ENCODE peak calls at places on chromosomes 16 and 17, in four cellular contexts. One of them, this sample, is unnamed.

GRCh38 chr17:80712089-80712488 is 167.5 kb downstream of the RPTOR start:
- DNase-seq in fibroblast of mammary gland: no peak
- DNase-seq in heart right ventricle: no peak
- DNase-seq in A549: no peak
- DNase-seq in this sample: no peak

GRCh38 chr17:70636517-70637133 is 467.3 kb downstream of the KCNJ2 start:
- DNase-seq in fibroblast of mammary gland: peak; percentile 49
- DNase-seq in heart right ventricle: no peak
- DNase-seq in A549: peak; percentile 44
- DNase-seq in this sample: peak; percentile 16

GRCh38 chr16:14364386-14365199 is 265.5 kb downstream of the PARN start:
- DNase-seq in fibroblast of mammary gland: peak; percentile 68
- DNase-seq in heart right ventricle: no peak
- DNase-seq in A549: peak; percentile 92
- DNase-seq in this sample: no peak

GRCh38 chr17:70582777-70583176 is 413.4 kb downstream of the KCNJ2 start:
- DNase-seq in fibroblast of mammary gland: no peak
- DNase-seq in heart right ventricle: no peak
- DNase-seq in A549: no peak
- DNase-seq in this sample: no peak

GRCh38 chr17:16199093-16199492 is 16.2 kb downstream of the NCOR1 start:
- DNase-seq in fibroblast of mammary gland: no peak
- DNase-seq in heart right ventricle: no peak
- DNase-seq in A549: no peak
- DNase-seq in this sample: peak; percentile 5

GRCh38 chr17:2275722-2276121 is 27.9 kb downstream of the SMG6 start:
- DNase-seq in fibroblast of mammary gland: no peak
- DNase-seq in heart right ventricle: no peak
- DNase-seq in A549: no peak
- DNase-seq in this sample: no peak

GRCh38 chr16:53754938-53755910 is 51.3 kb downstream of the FTO start:
- DNase-seq in fibroblast of mammary gland: peak; percentile 83
- DNase-seq in heart right ventricle: no peak
- DNase-seq in A549: no peak
- DNase-seq in this sample: no peak

GRCh38 chr17:70857351-70857750 is 688.0 kb downstream of the KCNJ2 start:
- DNase-seq in fibroblast of mammary gland: no peak
- DNase-seq in heart right ventricle: no peak
- DNase-seq in A549: no peak
- DNase-seq in this sample: no peak

GRCh38 chr16:62752837-62753236 is 716.6 kb upstream of the CDH8 start:
- DNase-seq in fibroblast of mammary gland: no peak
- DNase-seq in heart right ventricle: no peak
- DNase-seq in A549: no peak
- DNase-seq in this sample: no peak

GRCh38 chr16:26391833-26392232 is 674.9 kb upstream of the C16orf82 start:
- DNase-seq in fibroblast of mammary gland: no peak
- DNase-seq in heart right ventricle: no peak
- DNase-seq in A549: no peak
- DNase-seq in this sample: no peak

GRCh38 chr17:58302919-58303551 is 22.3 kb upstream of the MPO start:
- DNase-seq in fibroblast of mammary gland: no peak
- DNase-seq in heart right ventricle: no peak
- DNase-seq in A549: no peak
- DNase-seq in this sample: no peak

GRCh38 chr16:84247844-84248243 is 8.0 kb upstream of the KCNG4 start:
- DNase-seq in fibroblast of mammary gland: no peak
- DNase-seq in heart right ventricle: no peak
- DNase-seq in A549: no peak
- DNase-seq in this sample: no peak

GRCh38 chr17:45432405-45433113 is at the start of gene ARHGAP27:
- DNase-seq in fibroblast of mammary gland: peak; percentile 10
- DNase-seq in heart right ventricle: peak; percentile 77
- DNase-seq in A549: no peak
- DNase-seq in this sample: no peak

GRCh38 chr17:2025622-2026309 is 632 bp upstream of the RTN4RL1 start:
- DNase-seq in fibroblast of mammary gland: peak; percentile 65
- DNase-seq in heart right ventricle: peak; percentile 78
- DNase-seq in A549: peak; percentile 97
- DNase-seq in this sample: no peak

GRCh38 chr16:8859913-8860881 is 8.6 kb downstream of the CARHSP1 start:
- DNase-seq in fibroblast of mammary gland: peak; percentile 64
- DNase-seq in heart right ventricle: no peak
- DNase-seq in A549: no peak
- DNase-seq in this sample: no peak

GRCh38 chr17:50807014-50807413 is 28.4 kb upstream of the WFIKKN2 start:
- DNase-seq in fibroblast of mammary gland: no peak
- DNase-seq in heart right ventricle: no peak
- DNase-seq in A549: no peak
- DNase-seq in this sample: no peak

GRCh38 chr17:2309338-2310143 is 5.8 kb downstream of the SRR start:
- DNase-seq in fibroblast of mammary gland: peak; percentile 14
- DNase-seq in heart right ventricle: no peak
- DNase-seq in A549: no peak
- DNase-seq in this sample: no peak

GRCh38 chr17:79192503-79193500 is 118.2 kb downstream of the ENGASE start:
- DNase-seq in fibroblast of mammary gland: peak; percentile 12
- DNase-seq in heart right ventricle: peak; percentile 48
- DNase-seq in A549: peak; percentile 42
- DNase-seq in this sample: no peak

DNA sequence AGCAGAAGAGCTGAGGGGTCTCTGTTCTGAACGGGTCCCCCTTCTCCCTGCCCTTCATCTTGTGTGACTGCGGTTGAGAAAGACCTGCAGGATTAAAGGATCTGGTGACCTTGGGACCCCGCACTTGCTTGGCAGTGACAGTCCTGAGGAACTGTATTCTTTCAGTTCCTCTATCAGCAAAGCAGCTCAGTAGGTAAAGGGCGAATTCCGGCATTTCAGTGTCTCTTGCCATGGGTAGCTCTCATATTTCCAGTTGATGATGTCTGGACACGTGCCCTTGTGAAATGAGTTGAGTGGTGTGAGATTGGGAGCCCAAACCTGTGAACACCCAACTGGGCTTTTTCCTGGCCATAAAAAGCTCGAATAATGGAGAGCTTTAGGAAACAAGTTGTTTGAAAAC is 135.7 kb downstream of the PRKCA start:
- DNase-seq in fibroblast of mammary gland: no peak
- DNase-seq in heart right ventricle: no peak
- DNase-seq in A549: no peak
- DNase-seq in this sample: no peak
- H3K4me3 ChIP-seq in fibroblast of mammary gland: no peak overlapping the region
- H3K4me3 ChIP-seq in heart right ventricle: no peak overlapping the region
- H3K4me3 ChIP-seq in A549: no peak overlapping the region
- H3K4me3 ChIP-seq in this sample: no peak overlapping the region

DNA sequence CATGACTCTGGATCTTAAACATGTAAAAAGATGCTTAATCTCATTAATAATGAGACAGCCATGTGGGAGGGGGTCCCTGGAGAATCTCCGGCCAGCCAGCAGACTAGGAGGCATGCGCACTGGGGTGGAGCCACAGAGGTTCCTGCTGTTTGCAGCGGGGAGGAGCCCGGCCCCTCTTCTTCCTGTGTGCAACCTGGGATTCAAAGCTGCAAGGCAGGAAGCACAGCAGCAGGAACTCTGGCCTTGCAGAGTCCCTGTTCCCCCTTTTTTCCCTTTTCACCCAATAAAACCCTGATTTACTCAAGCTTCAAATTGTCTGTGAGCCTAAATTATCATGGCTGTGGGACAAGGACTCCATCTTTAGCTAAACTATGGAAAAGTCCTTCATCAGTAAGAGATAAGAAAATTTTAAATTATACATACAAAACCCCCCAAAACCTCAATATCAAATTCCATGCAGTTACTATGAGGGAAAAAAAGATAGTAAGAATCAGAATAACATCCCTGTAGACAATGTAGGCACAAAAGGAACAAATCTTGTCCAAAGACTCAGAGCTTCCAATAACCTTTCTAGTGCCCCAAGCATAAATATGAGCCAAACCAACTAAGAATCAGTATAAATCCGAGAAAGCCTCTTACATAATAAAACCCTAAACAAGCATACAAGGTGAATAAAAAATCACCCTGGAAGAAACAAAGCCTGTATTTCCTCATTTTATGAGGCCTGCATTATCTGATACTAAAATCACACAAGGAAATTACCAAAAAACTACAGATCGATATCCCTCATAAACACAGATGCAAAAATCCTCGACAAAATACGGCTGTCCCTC is 12.1 kb downstream of the CFDP1 start:
- DNase-seq in fibroblast of mammary gland: peak; percentile 80
- DNase-seq in heart right ventricle: peak; percentile 82
- DNase-seq in A549: no peak
- DNase-seq in this sample: peak; percentile 47
- H3K4me3 ChIP-seq in fibroblast of mammary gland: no peak overlapping the region
- H3K4me3 ChIP-seq in heart right ventricle: peak overlapping the region; percentile 14
- H3K4me3 ChIP-seq in A549: no peak overlapping the region
- H3K4me3 ChIP-seq in this sample: no peak overlapping the region

DNA sequence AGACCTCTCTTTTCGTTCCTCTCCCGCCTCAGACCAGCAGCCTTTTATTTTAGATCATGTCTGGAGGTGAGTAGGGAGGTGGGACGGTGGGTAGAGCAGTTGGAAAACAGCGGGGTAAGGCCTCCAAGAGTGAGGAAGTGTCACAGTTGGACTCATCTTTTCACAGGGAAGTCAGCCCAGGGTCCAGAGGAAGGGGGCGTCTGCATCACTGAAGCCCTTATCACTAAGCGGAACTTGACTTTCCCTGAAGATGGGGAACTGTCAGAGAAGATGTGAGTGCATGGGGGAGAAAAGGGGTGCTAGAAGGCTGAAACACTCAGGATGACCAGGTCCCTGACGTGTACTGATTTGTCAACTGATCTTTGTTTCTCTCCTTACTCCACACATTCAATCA is 461 bp downstream of the LRRC46 start:
- DNase-seq in fibroblast of mammary gland: no peak
- DNase-seq in heart right ventricle: no peak
- DNase-seq in A549: no peak
- DNase-seq in this sample: no peak
- H3K4me3 ChIP-seq in fibroblast of mammary gland: peak overlapping the region; percentile 98
- H3K4me3 ChIP-seq in heart right ventricle: peak overlapping the region; percentile 80
- H3K4me3 ChIP-seq in A549: peak overlapping the region; percentile 60
- H3K4me3 ChIP-seq in this sample: no peak overlapping the region

DNA sequence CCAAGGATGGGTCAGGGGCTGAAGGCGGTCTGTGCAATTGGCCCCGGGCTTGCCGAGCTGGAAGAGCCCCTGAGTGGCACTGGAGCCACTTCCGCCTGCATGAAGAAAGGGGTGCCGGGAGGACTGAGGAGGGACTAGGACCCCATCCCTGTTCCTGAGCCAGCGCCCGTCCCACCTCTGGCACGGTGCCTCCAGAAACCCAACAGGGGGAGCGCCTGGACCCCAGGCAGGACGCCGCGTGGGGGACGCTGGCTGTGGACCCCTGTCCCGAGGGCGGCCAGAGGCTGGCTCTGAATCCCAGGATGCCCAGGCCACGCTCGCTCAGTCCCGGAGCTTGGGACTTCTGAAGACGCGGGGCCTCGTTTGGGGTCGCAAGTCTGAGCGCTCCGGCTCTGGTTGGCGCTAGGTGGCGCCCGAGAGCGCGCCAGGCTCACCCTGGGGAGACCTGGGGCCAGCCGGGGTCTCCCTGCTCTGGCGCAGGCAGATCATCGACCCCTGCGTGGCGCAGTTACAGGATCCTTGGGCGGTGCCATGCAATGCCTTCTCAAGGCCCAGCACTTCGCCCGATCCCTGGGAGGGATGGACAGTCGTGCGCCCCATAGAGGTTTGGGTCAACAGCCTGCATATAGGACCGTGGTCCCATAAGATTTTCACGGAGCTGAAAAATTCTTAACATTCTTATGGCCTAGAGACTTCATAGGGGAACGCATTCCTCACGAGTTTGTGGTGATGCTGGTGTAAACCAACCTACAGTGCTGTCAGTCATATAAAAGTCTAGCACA is 58.5 kb upstream of the CREBBP start:
- DNase-seq in fibroblast of mammary gland: no peak
- DNase-seq in heart right ventricle: peak; percentile 72
- DNase-seq in A549: peak; percentile 86
- DNase-seq in this sample: peak; percentile 77
- H3K4me3 ChIP-seq in fibroblast of mammary gland: peak overlapping the region; percentile 53
- H3K4me3 ChIP-seq in heart right ventricle: peak overlapping the region; percentile 67
- H3K4me3 ChIP-seq in A549: peak overlapping the region; percentile 46
- H3K4me3 ChIP-seq in this sample: peak overlapping the region; percentile 7

GRCh38 chr17:78182504-78182903 is 4.3 kb downstream of the TK1 start:
- DNase-seq in fibroblast of mammary gland: no peak
- DNase-seq in heart right ventricle: no peak
- DNase-seq in A549: no peak
- DNase-seq in this sample: no peak

GRCh38 chr17:78185981-78186688 is 717 bp downstream of the TK1 start:
- DNase-seq in fibroblast of mammary gland: peak; percentile 44
- DNase-seq in heart right ventricle: peak; percentile 47
- DNase-seq in A549: peak; percentile 73
- DNase-seq in this sample: no peak

GRCh38 chr17:78186689-78187595 is at the start of the genes AFMID and TK1:
- DNase-seq in fibroblast of mammary gland: peak; percentile 95
- DNase-seq in heart right ventricle: peak; percentile 98
- DNase-seq in A549: peak; percentile 100
- DNase-seq in this sample: peak; percentile 92

GRCh38 chr17:78184311-78184710 is 2.5 kb downstream of the TK1 start:
- DNase-seq in fibroblast of mammary gland: no peak
- DNase-seq in heart right ventricle: no peak
- DNase-seq in A549: no peak
- DNase-seq in this sample: no peak

DNA sequence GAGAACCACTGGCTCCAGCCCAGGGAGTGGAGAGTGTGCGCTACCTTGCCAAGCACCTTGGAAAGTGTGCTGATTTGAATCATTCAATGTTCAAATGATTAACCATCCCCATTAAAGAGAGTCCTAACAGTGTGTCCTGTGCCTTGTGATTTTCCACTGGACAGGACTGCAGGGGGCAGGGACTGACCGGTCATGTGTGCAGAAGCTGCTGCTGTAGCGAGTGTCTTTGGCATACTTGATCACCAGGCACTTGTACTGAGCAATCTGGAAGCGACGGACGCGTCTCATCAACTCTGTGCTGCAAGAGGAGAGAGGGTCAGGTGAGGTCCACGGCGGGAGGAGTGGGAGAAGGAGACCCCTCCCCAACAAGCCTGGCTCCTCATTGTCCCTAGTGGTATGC is 2.0 kb downstream of the TK1 start:
- DNase-seq in fibroblast of mammary gland: no peak
- DNase-seq in heart right ventricle: no peak
- DNase-seq in A549: no peak
- DNase-seq in this sample: no peak
- H3K4me3 ChIP-seq in fibroblast of mammary gland: no peak overlapping the region
- H3K4me3 ChIP-seq in heart right ventricle: no peak overlapping the region
- H3K4me3 ChIP-seq in A549: no peak overlapping the region
- H3K4me3 ChIP-seq in this sample: no peak overlapping the region

GRCh38 chr17:36001109-36001735 is at the start of gene CCL15:
- DNase-seq in fibroblast of mammary gland: no peak
- DNase-seq in heart right ventricle: no peak
- DNase-seq in A549: no peak
- DNase-seq in this sample: no peak
- H3K4me3 ChIP-seq in fibroblast of mammary gland: no peak within 1 kb of the TSS
- H3K4me3 ChIP-seq in heart right ventricle: no peak within 1 kb of the TSS
- H3K4me3 ChIP-seq in A549: no peak within 1 kb of the TSS
- H3K4me3 ChIP-seq in this sample: no peak within 1 kb of the TSS

GRCh38 chr17:34614698-34615097 is 35.3 kb downstream of the TMEM132E start:
- DNase-seq in fibroblast of mammary gland: no peak
- DNase-seq in heart right ventricle: no peak
- DNase-seq in A549: no peak
- DNase-seq in this sample: no peak
- H3K4me3 ChIP-seq in fibroblast of mammary gland: no peak overlapping the region
- H3K4me3 ChIP-seq in heart right ventricle: no peak overlapping the region
- H3K4me3 ChIP-seq in A549: no peak overlapping the region
- H3K4me3 ChIP-seq in this sample: no peak overlapping the region